ENCODE peak calls at places on chromosomes 6 and 20, in nine cellular contexts. L, E, S, H, C, R, G, A and N are unnamed samples.
A peak's percentile ranks its signal among the peaks of the same experiment; 100 is the strongest.

GRCh38 chr6:35706468-35706867 is 17.8 kb upstream of the FKBP5 start:
- DNase-seq in L (no peak), R (no peak), C (no peak), A (no peak), H (no peak), E (no peak), S (no peak), G (no peak), N (no peak)

GRCh38 chr6:24089741-24090140 is 36.3 kb upstream of the NRSN1 start:
- DNase-seq in G (peak; percentile 79), L (no peak), H (no peak), S (no peak), C (no peak), R (no peak), E (no peak), A (no peak), N (no peak)

GRCh38 chr6:32763417-32763816 is at the start of gene HLA-DQB2:
- DNase-seq in S (no peak), H (no peak), R (no peak), L (no peak), A (no peak), C (no peak), G (no peak), E (no peak), N (no peak)

GRCh38 chr6:32932132-32932868 is 8.5 kb downstream of the HLA-DMB start:
- DNase-seq in S (no peak), A (no peak), C (no peak), H (no peak), L (no peak), G (no peak), E (no peak), R (no peak), N (no peak)

GRCh38 chr6:20332441-20333006 is 69.2 kb upstream of the E2F3 start:
- DNase-seq in C (no peak), L (no peak), A (no peak), G (peak; percentile 70), H (no peak), S (no peak), R (no peak), E (no peak), N (no peak)

GRCh38 chr6:99344289-99344688 is 5.2 kb downstream of the FAXC start:
- DNase-seq in H (no peak), E (no peak), R (no peak), A (no peak), C (no peak), G (no peak), S (peak; percentile 33), L (no peak), N (no peak)

GRCh38 chr6:130517444-130517931 is 151.7 kb downstream of the TMEM200A start:
- DNase-seq in H (no peak), A (no peak), S (peak; percentile 42), G (no peak), R (no peak), L (no peak), E (no peak), C (no peak), N (no peak)

GRCh38 chr6:24935753-24936152 is at the start of gene RIPOR2:
- DNase-seq in L (peak; percentile 93), R (no peak), S (no peak), C (no peak), E (peak; percentile 43), A (no peak), H (peak; percentile 74), G (peak; percentile 89), N (no peak)

GRCh38 chr6:80489911-80490635 is 383.6 kb downstream of the BCKDHB start:
- DNase-seq in G (no peak), L (no peak), A (no peak), E (no peak), S (no peak), C (no peak), R (no peak), H (no peak), N (no peak)

GRCh38 chr6:108492131-108492766 is 68.5 kb upstream of the FOXO3 start:
- DNase-seq in E (no peak), G (no peak), H (no peak), L (no peak), A (peak; percentile 39), R (peak; percentile 9), S (no peak), C (no peak), N (peak; percentile 7)

GRCh38 chr6:22954749-22955385 is 385.5 kb downstream of the HDGFL1 start:
- DNase-seq in A (no peak), E (no peak), R (no peak), S (no peak), C (no peak), L (no peak), G (no peak), H (no peak), N (no peak)

DNA sequence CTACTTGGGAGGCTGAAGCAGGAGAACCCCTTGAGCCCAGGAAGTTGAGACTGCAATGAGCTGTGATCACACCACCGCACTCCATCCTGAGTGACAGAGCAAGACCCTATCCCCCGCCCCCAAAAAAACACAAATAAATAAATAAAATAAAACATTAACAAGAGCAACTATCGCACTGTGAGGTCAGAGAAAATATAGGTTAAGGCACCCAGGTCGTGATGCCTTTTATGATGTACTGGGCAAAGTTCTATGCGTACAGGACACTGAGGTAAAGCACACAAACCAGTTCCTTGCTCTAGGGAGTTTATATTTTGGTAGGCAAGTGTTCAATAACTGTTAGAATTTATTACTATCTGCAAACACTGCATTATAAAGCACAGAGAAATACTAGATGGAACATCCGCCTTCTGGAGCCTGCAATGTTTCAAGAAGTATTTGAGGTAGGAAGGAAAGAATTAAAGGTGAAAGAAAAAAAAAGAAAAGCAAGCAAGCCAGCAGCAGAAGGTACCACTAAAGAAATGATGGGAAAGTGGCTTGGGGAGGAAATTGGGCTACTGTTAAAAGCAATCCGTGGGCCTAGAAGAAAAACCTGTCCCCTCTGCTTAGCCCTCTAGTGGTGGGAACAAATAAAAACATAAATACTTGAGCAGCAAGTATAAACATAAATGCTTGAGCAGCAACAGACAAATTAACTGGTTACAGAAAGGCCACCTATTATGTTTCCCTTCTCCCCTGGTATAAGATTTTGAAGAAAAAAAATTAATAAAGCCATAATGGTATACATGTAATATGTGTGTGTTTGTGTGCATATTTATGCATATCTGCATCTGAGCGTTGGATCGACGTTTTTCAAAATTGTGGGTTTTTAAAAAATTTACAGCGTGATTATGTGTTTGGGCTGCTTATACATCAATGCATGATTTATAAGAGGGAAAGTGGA is 128.0 kb downstream of the PHACTR1 start:
- DNase-seq in G (no peak), S (no peak), E (no peak), R (no peak), A (peak; percentile 37), H (no peak), C (no peak), L (no peak), N (no peak)
- TF ChIP-seq CTCF in G (peak; percentile 86), S (peak; percentile 54), E (no peak), R (peak; percentile 37), A (peak; percentile 73), H (peak; percentile 44), C (no peak), L (peak; percentile 54), N (peak; percentile 72)

DNA sequence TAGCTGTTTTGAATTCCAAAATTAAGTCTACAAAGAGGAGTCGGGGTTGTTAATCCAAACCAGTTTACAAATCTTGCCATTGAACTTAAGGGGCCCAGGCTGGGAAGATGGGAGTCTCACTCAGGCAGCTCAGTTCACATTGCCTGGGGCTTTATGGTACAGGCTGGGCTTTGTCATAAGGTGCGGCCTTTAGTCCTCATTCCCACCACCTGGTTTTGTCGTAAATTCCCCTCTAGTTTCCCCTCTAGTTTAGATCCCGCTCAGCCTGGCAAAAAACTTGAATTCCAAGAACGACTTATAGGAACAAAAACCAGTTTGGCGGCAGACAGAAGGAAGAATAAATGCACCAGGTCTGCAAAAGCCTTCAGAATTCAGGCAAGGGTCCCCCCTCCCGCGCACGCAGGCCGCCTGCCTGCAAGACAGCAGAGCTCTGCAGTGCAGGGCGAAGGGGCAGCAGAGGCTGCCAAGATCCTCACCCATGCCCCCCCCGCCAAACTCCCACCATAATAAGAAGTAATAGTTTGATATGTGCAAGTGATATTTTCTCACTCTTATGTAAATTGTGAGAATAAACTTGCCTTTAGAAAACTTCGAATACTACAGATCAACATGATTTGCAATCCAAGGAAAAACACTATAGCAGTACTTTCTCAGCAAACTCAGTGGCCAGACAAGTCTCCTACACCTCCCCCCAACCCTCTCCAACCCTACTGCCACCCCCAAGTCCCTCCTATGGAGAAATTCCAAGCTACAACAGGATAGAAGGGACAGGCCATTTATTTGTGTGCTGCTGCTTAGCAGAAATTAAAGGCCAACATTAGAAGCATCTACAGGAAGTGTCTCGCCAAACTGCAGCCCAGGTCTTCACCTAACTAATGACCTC is 4.0 kb downstream of the BMP7 start:
- DNase-seq in L (no peak), A (no peak), S (no peak), H (no peak), R (no peak), E (no peak), C (no peak), G (no peak), N (no peak)
- H3K36me3 ChIP-seq in L (no peaks in the 10 kb centered on the region), A (no peaks in the 10 kb centered on the region), S (no peaks in the 10 kb centered on the region), H (no peaks in the 10 kb centered on the region), R (no peaks in the 10 kb centered on the region), E (no peaks in the 10 kb centered on the region), C (no peaks in the 10 kb centered on the region), G (no peaks in the 10 kb centered on the region), N (no peaks in the 10 kb centered on the region)

GRCh38 chr20:5119435-5120188 is at the start of gene PCNA:
- DNase-seq in G (peak; percentile 98), H (peak; percentile 98), C (peak; percentile 94), L (peak; percentile 99), R (peak; percentile 97), E (peak; percentile 97), S (peak; percentile 84), A (peak; percentile 96), N (peak; percentile 88)
- TF ChIP-seq CTCF in G (no peak), H (no peak), C (no peak), L (peak; percentile 34), R (peak; percentile 41), E (peak; percentile 22), S (no peak), A (no peak), N (no peak)

GRCh38 chr6:15518878-15519277 is 143.9 kb downstream of the DTNBP1 start:
- DNase-seq in G (no peak), A (no peak), R (no peak), S (no peak), H (no peak), C (no peak), E (no peak), L (peak; percentile 71), N (no peak)

GRCh38 chr6:15517600-15517999 is 145.2 kb downstream of the DTNBP1 start:
- DNase-seq in H (no peak), A (no peak), S (no peak), E (peak; percentile 15), G (no peak), L (no peak), C (no peak), R (no peak), N (no peak)

GRCh38 chr6:15519681-15520080 is 143.1 kb downstream of the DTNBP1 start:
- DNase-seq in R (no peak), H (no peak), A (no peak), L (peak; percentile 64), E (no peak), S (no peak), G (no peak), C (no peak), N (no peak)

GRCh38 chr6:15516923-15517560 is 145.8 kb downstream of the DTNBP1 start:
- DNase-seq in H (no peak), A (no peak), E (peak; percentile 16), R (no peak), L (peak; percentile 69), S (no peak), G (no peak), C (no peak), N (no peak)

GRCh38 chr6:15518057-15518456 is 144.8 kb downstream of the DTNBP1 start:
- DNase-seq in S (no peak), G (no peak), E (peak; percentile 9), L (peak; percentile 51), H (no peak), A (no peak), R (no peak), C (no peak), N (no peak)
- H3K36me3 ChIP-seq in S (peaks cover 55% of the 10 kb centered on the region), G (peaks cover 90% of the 10 kb centered on the region), E (peaks cover 3% of the 10 kb centered on the region), L (peaks cover 2% of the 10 kb centered on the region), H (peaks cover 92% of the 10 kb centered on the region), A (peaks cover 13% of the 10 kb centered on the region), R (peaks cover 7% of the 10 kb centered on the region), C (no peaks in the 10 kb centered on the region), N (peaks cover 35% of the 10 kb centered on the region)